ENCODE peak calls at places on chromosomes 11 and 22, in four cellular contexts. L, K, W and O are unnamed samples.

GRCh38 chr22:48736593-48737460 is 1090.8 kb downstream of the BRD1 start:
- DNase-seq in L (no peak), K (no peak), W (no peak), O (no peak)

GRCh38 chr11:125496465-125496817 is 376 bp upstream of the FEZ1 start:
- DNase-seq in L (no peak), W (no peak), K (no peak), O (no peak)

GRCh38 chr22:24894998-24895397 is 51.5 kb downstream of the LHFPL7 start:
- DNase-seq in W (no peak), K (peak), L (no peak), O (no peak)

GRCh38 chr11:75625970-75626691 is 42.7 kb downstream of the MAP6 start:
- DNase-seq in L (no peak), K (peak), W (peak), O (no peak)

GRCh38 chr22:30208631-30209603 is 37.6 kb downstream of the LIF start:
- DNase-seq in L (no peak), K (peak), W (peak), O (no peak)

GRCh38 chr11:34941688-34942087 is 25.3 kb downstream of the PDHX start:
- DNase-seq in W (no peak), L (no peak), K (no peak), O (no peak)

GRCh38 chr11:104907521-104908185 is 9.4 kb upstream of the CASP12 start:
- DNase-seq in L (no peak), K (no peak), W (peak), O (no peak)

GRCh38 chr11:14972581-14973490 is 685 bp upstream of the CALCA start:
- DNase-seq in W (no peak), L (no peak), K (no peak), O (peak)